ENCODE peak calls at places on chromosome 3, in six cellular contexts. M is K562, H is HepG2, N is SK-N-SH, X is GM12878, I is GM12892. C is an unnamed sample.

GRCh38 chr3:74614133-74614967 is at the start of gene CNTN3:
- DNase-seq in M (no peak), H (no peak), N (peak), X (no peak), I (no peak), C (no peak)

GRCh38 chr3:150388468-150389418 is 19.4 kb upstream of the TSC22D2 start:
- DNase-seq in M (no peak), H (no peak), N (no peak), X (no peak), I (no peak), C (no peak)

GRCh38 chr3:13474776-13475303 is 5.3 kb upstream of the HDAC11 start:
- DNase-seq in M (no peak), H (no peak), N (no peak), X (no peak), I (no peak), C (no peak)

GRCh38 chr3:197306374-197307086 is 8.1 kb upstream of the DLG1 start:
- DNase-seq in M (no peak), H (peak), N (no peak), X (no peak), I (no peak), C (no peak)

GRCh38 chr3:126161309-126161708 is 19.1 kb downstream of the ALDH1L1 start:
- DNase-seq in M (no peak), H (no peak), N (no peak), X (no peak), I (no peak), C (no peak)

GRCh38 chr3:4954256-4955000 is 24.8 kb upstream of the BHLHE40 start:
- DNase-seq in M (no peak), H (no peak), N (no peak), X (no peak), I (no peak), C (no peak)

GRCh38 chr3:117191245-117191644 is 481.7 kb downstream of the TUSC7 start:
- DNase-seq in M (no peak), H (no peak), N (no peak), X (no peak), I (no peak), C (no peak)

GRCh38 chr3:42732829-42733459 is 30.3 kb upstream of the HHATL start:
- DNase-seq in M (no peak), H (peak), N (no peak), X (no peak), I (no peak), C (no peak)

GRCh38 chr3:38376098-38376816 is 29.7 kb downstream of the XYLB start:
- DNase-seq in M (no peak), H (no peak), N (no peak), X (no peak), I (no peak), C (no peak)

GRCh38 chr3:102114264-102114979 is 265.1 kb downstream of the NFKBIZ start:
- DNase-seq in M (no peak), H (no peak), N (no peak), X (no peak), I (no peak), C (no peak)

GRCh38 chr3:126344380-126345041 is 12.7 kb downstream of the KLF15 start:
- DNase-seq in M (no peak), H (no peak), N (no peak), X (no peak), I (no peak), C (no peak)

GRCh38 chr3:52596658-52597265 is 60.4 kb downstream of the UQCC5 start:
- DNase-seq in M (no peak), H (no peak), N (no peak), X (no peak), I (no peak), C (no peak)

GRCh38 chr3:184184546-184185234 is 1.3 kb upstream of the ABCF3 start:
- DNase-seq in M (no peak), H (no peak), N (no peak), X (no peak), I (no peak), C (no peak)

GRCh38 chr3:185200639-185201038 is 47.8 kb upstream of the C3orf70 start:
- DNase-seq in M (peak), H (no peak), N (no peak), X (no peak), I (no peak), C (no peak)

GRCh38 chr3:41026394-41027177 is 172.7 kb upstream of the CTNNB1 start:
- DNase-seq in M (peak), H (peak), N (peak), X (no peak), I (no peak), C (no peak)

GRCh38 chr3:121662742-121663141 is 2.0 kb upstream of the HCLS1 start:
- DNase-seq in M (no peak), H (no peak), N (no peak), X (no peak), I (no peak), C (no peak)

GRCh38 chr3:128487813-128488635 is 5.0 kb downstream of the GATA2 start:
- DNase-seq in M (peak), H (peak), N (peak), X (no peak), I (peak), C (peak)

GRCh38 chr3:122577409-122578028 is at the start of gene PARP15:
- DNase-seq in M (no peak), H (no peak), N (peak), X (no peak), I (no peak), C (no peak)

DNA sequence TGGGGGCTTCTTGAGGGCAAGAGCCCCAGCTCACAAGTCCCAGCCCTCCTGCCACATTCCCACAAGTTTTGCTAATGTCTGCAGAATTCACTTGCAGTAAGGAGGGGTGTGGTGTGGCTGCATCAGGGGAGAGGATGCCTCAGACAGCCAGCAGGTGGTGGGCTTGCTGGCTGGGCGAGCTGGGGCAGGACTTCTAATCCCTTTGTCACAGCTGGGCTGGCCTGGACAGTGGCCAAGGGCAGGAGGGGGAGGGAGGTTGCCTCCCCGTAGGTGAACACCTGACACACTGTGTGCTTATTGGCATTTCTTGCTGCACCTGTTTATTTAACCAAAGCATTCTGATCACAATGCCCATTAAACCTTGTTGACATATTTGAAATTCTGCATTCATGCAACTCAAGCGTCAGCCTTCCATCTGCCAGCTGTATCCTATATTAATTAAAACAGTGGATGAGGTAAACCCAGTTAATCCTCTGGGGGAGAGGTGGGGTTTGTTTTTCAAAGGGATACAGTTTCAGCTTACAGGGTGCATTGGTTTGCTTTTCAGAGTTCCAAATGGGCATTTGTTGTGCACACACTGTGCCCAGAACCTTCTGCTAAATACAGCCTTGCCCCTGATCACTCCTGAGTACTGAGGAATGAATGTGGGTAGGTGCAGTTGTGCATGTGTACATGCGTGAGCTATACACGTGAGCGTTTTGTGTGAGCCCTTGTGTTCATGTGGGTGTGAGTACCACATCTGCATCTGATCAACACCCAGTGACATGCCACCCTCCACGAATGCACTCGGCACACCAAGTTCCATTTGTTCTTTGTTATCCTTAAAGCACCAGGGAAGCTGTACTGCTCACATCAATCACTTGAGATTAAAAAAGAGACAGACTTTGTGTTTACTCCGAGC is 268.7 kb downstream of the XXYLT1 start:
- DNase-seq in M (peak), H (peak), N (peak), X (peak), I (peak), C (peak)
- TF ChIP-seq POLR2AphosphoS5 in M (peak), H (no peak), N (no peak), X (no peak), I (no peak), C (no peak)

DNA sequence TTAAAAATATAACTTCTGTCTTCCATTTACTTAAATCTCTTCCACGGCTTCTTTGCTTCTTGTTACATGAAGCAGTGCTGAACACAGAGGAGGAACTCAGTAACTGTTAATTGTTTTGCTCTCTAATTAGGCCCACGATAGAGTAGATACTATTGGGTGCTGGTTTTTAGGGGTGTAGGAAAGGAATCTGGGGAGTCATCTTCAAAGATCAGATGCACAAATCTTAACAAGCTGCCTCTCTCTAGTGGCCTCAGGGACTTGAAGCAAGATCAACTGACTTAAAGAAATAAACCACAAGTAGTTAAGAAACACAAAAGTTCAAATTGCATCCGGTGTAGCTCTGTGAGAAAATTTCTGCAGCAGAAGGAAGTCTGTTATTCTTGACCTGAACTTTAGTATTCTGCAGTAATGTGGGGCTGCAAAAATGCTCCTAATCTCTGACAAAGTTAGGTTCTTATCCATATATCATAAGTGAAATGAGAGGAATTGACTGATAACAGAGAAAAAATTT is 51.6 kb downstream of the CHST2 start:
- DNase-seq in M (no peak), H (no peak), N (no peak), X (peak), I (no peak), C (no peak)
- TF ChIP-seq TAF1 in M (no peak), H (no peak), N (no peak), X (no peak), I (no peak), C (peak)

GRCh38 chr3:188269040-188269439 is 115.1 kb downstream of the LPP start:
- DNase-seq in M (no peak), H (no peak), N (no peak), X (no peak), I (no peak), C (no peak)

GRCh38 chr3:188267790-188268333 is 113.9 kb downstream of the LPP start:
- DNase-seq in M (no peak), H (no peak), N (no peak), X (no peak), I (no peak), C (no peak)

GRCh38 chr3:188268336-188268735 is 114.4 kb downstream of the LPP start:
- DNase-seq in M (no peak), H (no peak), N (no peak), X (no peak), I (no peak), C (no peak)

GRCh38 chr3:188264231-188265213 is 110.6 kb downstream of the LPP start:
- DNase-seq in M (no peak), H (peak), N (no peak), X (no peak), I (no peak), C (no peak)

GRCh38 chr3:188266581-188267274 is 112.8 kb downstream of the LPP start:
- DNase-seq in M (no peak), H (no peak), N (no peak), X (no peak), I (no peak), C (no peak)
- TF ChIP-seq POLR2AphosphoS5 in M (no peak), H (no peak), N (no peak), X (no peak), I (no peak), C (no peak)

GRCh38 chr3:15449489-15449888 is 22.1 kb downstream of the EAF1 start:
- DNase-seq in M (no peak), H (no peak), N (no peak), X (no peak), I (no peak), C (no peak)
- TF ChIP-seq TAF1 in M (no peak), H (no peak), N (no peak), X (no peak), I (no peak), C (no peak)

GRCh38 chr3:114392831-114393230 is 99.0 kb downstream of the TIGIT start:
- DNase-seq in M (no peak), H (no peak), N (no peak), X (no peak), I (no peak), C (no peak)
- TF ChIP-seq POLR2AphosphoS5 in M (no peak), H (no peak), N (no peak), X (no peak), I (no peak), C (no peak)

DNA sequence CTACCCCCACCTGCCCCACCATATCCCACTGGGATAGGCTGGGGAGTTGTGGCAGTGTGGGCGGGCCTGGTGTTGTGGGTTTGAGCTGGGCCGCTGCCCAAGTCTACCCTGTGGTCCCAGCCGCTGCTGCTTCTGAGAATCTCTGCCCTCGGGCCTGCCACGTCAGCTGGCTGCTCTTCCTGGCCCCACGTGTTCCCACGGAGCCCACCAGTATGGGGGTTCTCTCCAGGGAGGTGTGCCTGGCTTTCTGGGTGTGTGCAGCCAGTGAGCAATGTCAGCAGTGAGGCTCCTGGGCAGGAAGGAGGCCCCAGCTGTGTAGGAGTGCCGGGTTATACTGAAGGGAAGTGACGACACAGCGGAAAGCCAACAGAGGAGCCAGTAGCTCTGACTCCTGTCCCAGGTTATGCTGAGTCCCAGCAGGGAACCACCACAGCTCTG is 10.5 kb downstream of the GNAI2 start:
- DNase-seq in M (peak), H (no peak), N (peak), X (no peak), I (peak), C (peak)
- TF ChIP-seq TAF1 in M (peak), H (no peak), N (no peak), X (no peak), I (no peak), C (no peak)

GRCh38 chr3:190849607-190850006 is 12.9 kb downstream of the GMNC start:
- DNase-seq in M (no peak), H (no peak), N (no peak), X (no peak), I (no peak), C (no peak)

GRCh38 chr3:190853464-190853863 is 9.0 kb downstream of the GMNC start:
- DNase-seq in M (no peak), H (no peak), N (no peak), X (no peak), I (no peak), C (no peak)

GRCh38 chr3:190860531-190860930 is 2.0 kb downstream of the GMNC start:
- DNase-seq in M (no peak), H (no peak), N (no peak), X (no peak), I (no peak), C (no peak)

GRCh38 chr3:190854062-190854461 is 8.4 kb downstream of the GMNC start:
- DNase-seq in M (no peak), H (no peak), N (no peak), X (no peak), I (no peak), C (no peak)

DNA sequence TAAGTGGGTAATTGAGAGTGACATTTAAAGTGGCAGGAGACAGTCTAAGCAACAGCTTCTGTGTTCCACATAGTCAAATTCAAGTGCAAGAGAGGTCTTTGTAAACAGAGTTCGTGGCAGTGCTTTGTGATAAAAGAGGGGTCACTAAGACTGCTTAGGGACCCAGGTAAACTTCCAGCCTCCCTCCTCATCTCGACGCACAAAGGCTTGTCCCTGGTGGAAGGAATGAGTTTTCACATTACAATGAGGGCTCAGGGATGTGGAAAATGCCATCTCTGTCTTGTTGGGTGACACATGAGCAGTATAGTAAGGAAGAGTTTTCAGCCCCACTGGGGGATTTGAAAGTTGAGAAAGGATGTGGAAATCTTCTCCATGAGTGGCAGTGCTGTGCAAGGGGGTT is 7.3 kb downstream of the GMNC start:
- DNase-seq in M (no peak), H (no peak), N (no peak), X (no peak), I (no peak), C (no peak)
- TF ChIP-seq POLR2AphosphoS5 in M (no peak), H (no peak), N (no peak), X (no peak), I (no peak), C (no peak)

DNA sequence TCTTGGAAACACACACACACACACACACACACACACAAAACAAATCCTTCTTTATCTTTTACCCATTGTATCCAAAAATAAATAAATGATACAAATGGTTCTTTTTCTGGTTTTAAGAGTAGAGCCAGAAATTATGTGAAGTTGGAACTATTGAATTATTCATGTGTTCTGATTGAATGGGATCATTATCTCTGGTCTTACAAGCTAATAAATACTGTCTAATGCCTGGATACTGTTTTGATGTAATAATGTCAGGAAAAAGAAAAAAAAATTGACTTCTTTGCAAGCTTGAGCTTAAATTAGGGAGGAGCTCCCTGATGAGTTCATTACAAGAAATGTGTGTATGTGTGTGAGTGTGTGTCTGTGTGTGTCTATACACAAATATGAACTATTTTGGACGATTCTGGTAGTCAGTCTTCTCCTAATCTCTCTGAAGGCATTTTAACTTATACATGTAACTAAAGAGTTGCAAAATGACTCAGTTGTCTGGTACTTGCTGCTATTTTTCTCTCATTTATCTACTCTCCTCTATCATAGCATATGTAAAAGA is 507.2 kb upstream of the AGTR1 start:
- DNase-seq in M (no peak), H (no peak), N (no peak), X (no peak), I (no peak), C (no peak)
- TF ChIP-seq TAF1 in M (no peak), H (no peak), N (no peak), X (no peak), I (no peak), C (no peak)

C was measured in GM12891.